ENCODE peak calls at places on chromosomes 2 and 18, in four cellular contexts. J is HCT116, X is pancreas, K is IMR-90. R is an unnamed sample. For H3K27me3, the result is how much of the 10 kb centered on the place peaks cover.

GRCh38 chr18:14943967-14944636 is 196.1 kb downstream of the ANKRD30B start:
- DNase-seq in J (no peak), X (no peak), K (no peak), R (no peak)

GRCh38 chr2:127387655-127388422 is at the start of gene MAP3K2:
- DNase-seq in J (peak), X (peak), K (peak), R (peak)

GRCh38 chr2:221896505-221897151 is 324.5 kb upstream of the EPHA4 start:
- DNase-seq in J (no peak), X (no peak), K (peak), R (peak)

GRCh38 chr2:64562148-64562784 is 38.1 kb downstream of the AFTPH start:
- DNase-seq in J (peak), X (no peak), K (peak), R (peak)

GRCh38 chr2:175418224-175418843 is 236.8 kb upstream of the ATP5MC3 start:
- DNase-seq in J (no peak), X (no peak), K (no peak), R (no peak)

GRCh38 chr18:61860302-61860701 is 32.5 kb downstream of the RNF152 start:
- DNase-seq in J (no peak), X (no peak), K (peak), R (peak)

GRCh38 chr18:59006461-59007067 is 133.1 kb upstream of the SEC11C start:
- DNase-seq in J (no peak), X (no peak), K (no peak), R (no peak)

GRCh38 chr2:195331124-195331523 is 325.9 kb upstream of the SLC39A10 start:
- DNase-seq in J (no peak), X (no peak), K (no peak), R (peak)

GRCh38 chr2:152396051-152396511 is 61.1 kb downstream of the FMNL2 start:
- DNase-seq in J (no peak), X (no peak), K (peak), R (no peak)

GRCh38 chr2:47339745-47340541 is 63.0 kb upstream of the MSH2 start:
- DNase-seq in J (peak), X (peak), K (peak), R (peak)

GRCh38 chr2:103121106-103121505 is 359.3 kb downstream of the TMEM182 start:
- DNase-seq in J (no peak), X (no peak), K (no peak), R (no peak)

GRCh38 chr2:181005326-181005655 is 24.9 kb downstream of the UBE2E3 start:
- DNase-seq in J (no peak), X (no peak), K (no peak), R (no peak)

GRCh38 chr2:181007086-181007837 is 26.9 kb downstream of the UBE2E3 start:
- DNase-seq in J (no peak), X (no peak), K (no peak), R (no peak)

GRCh38 chr2:181005809-181006208 is 25.4 kb downstream of the UBE2E3 start:
- DNase-seq in J (no peak), X (no peak), K (no peak), R (no peak)

GRCh38 chr2:181008418-181008817 is 28.0 kb downstream of the UBE2E3 start:
- DNase-seq in J (no peak), X (no peak), K (peak), R (no peak)

GRCh38 chr2:181004647-181005325 is 24.4 kb downstream of the UBE2E3 start:
- DNase-seq in J (no peak), X (no peak), K (no peak), R (no peak)
- H3K4me3 ChIP-seq in J (no peak), X (no peak), K (no peak), R (no peak)

GRCh38 chr2:10810175-10811161 is 2.1 kb downstream of the PDIA6 start:
- DNase-seq in J (no peak), X (no peak), K (peak), R (peak)

GRCh38 chr2:10814142-10814541 is 1.6 kb upstream of the PDIA6 start:
- DNase-seq in J (no peak), X (no peak), K (no peak), R (no peak)

GRCh38 chr2:10811552-10811951 is 1.0 kb downstream of the PDIA6 start:
- DNase-seq in J (no peak), X (no peak), K (no peak), R (no peak)

GRCh38 chr2:10813085-10813748 is 632 bp upstream of the PDIA6 start:
- DNase-seq in J (no peak), X (no peak), K (peak), R (no peak)

GRCh38 chr2:10812362-10813084 is at the start of gene PDIA6:
- DNase-seq in J (peak), X (peak), K (peak), R (peak)
- TF ChIP-seq CTCF in J (no peak), X (no peak), K (no peak), R (no peak)

DNA sequence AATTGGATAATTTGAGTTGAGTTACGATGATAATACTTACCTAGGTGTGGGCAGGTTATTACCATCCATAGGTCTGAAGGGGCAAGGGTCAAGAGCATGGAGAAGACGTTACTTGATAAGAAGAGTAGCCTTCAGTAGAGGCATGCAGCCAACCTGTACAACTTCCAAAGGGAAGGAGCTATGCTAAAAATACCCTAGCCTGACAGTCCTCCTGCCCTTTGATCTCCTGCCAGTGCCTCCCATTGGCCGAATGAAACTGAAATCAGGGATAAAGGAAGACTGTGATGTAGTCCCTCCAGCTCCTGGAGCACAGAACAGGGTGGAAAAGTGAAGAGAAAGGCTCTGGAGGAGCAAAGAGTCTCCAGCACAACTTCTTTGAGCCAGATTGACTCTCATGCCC is 487.4 kb downstream of the ADCYAP1 start:
- DNase-seq in J (no peak), X (peak), K (no peak), R (no peak)
- H3K27me3 ChIP-seq in J (under half), X (under half), K (under half), R (under half)

DNA sequence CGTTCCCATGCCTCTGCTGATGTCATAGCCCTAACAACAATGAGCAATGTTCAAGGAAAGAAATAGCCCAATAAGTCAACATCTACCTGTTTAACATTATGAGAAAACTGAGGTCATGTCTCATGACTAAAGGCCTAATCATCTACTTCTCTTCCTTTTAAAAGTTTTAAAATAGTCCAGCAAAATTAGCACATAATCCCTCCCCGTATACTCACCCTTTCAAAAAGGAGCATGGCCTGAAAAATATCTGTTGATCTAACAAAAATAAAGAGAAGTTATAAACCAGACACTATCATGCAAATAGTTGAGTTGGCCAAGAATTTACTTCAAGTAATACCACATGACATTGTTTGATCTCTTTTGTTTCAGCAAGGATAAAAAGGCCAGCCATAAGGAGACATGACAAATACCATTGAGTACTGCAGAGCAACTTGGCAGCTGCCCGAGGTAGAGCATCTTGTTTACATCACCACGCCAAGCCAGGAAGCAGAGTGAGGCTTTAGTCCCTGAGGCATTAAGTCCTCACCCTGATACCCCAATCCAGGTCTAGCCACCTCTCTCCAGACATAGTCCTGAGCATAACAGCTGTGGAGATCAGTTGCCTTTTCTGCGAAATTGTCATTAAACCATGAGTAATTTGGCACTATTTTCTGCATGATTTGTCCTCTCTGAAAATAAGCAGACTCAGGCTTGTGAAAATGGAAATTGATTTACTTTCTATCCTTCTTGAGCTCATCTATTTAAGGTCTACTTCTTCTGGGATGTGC is 137.4 kb upstream of the ETAA1 start:
- DNase-seq in J (no peak), X (peak), K (peak), R (peak)
- H3K4me3 ChIP-seq in J (no peak), X (no peak), K (no peak), R (no peak)

R was measured in bronchial epithelial cell.